ENCODE peak calls at places on chromosomes 3 and 15, in ten cellular contexts. S, L, K, R, D, Z, V, X, P and Y are unnamed samples. For H3K36me3, the result is how much of the 10 kb centered on the place peaks cover.

GRCh38 chr3:122104515-122105194 is 49.5 kb downstream of the CD86 start:
- DNase-seq in S (no peak), L (no peak), K (no peak), R (no peak), D (no peak), Z (no peak), V (no peak), X (no peak), P (no peak), Y (no peak)

GRCh38 chr3:161171113-161171512 is 50.0 kb upstream of the NMD3 start:
- DNase-seq in S (no peak), L (no peak), K (peak), R (no peak), D (no peak), Z (peak), V (no peak), X (no peak), P (no peak), Y (no peak)

GRCh38 chr3:13484861-13485590 is 4.9 kb downstream of the HDAC11 start:
- DNase-seq in S (peak), L (peak), K (peak), R (no peak), D (peak), Z (peak), V (peak), X (no peak), P (peak), Y (no peak)

GRCh38 chr3:163071684-163072083 is 1575.1 kb downstream of the OTOL1 start:
- DNase-seq in S (no peak), L (no peak), K (no peak), R (no peak), D (no peak), Z (no peak), V (no peak), X (no peak), P (no peak), Y (no peak)

GRCh38 chr3:53956591-53956990 is 64.9 kb upstream of the SELENOK start:
- DNase-seq in S (no peak), L (no peak), K (no peak), R (no peak), D (no peak), Z (no peak), V (no peak), X (no peak), P (no peak), Y (no peak)

GRCh38 chr3:112407214-112407887 is 74.4 kb downstream of the CD200 start:
- DNase-seq in S (no peak), L (peak), K (no peak), R (peak), D (no peak), Z (no peak), V (no peak), X (no peak), P (no peak), Y (no peak)

GRCh38 chr3:45269952-45270351 is 43.9 kb upstream of the TMEM158 start:
- DNase-seq in S (no peak), L (no peak), K (no peak), R (no peak), D (no peak), Z (no peak), V (no peak), X (no peak), P (no peak), Y (no peak)

GRCh38 chr3:31523543-31523942 is 9.2 kb upstream of the STT3B start:
- DNase-seq in S (no peak), L (no peak), K (no peak), R (no peak), D (no peak), Z (no peak), V (no peak), X (no peak), P (no peak), Y (no peak)

GRCh38 chr3:72011495-72011894 is 226.5 kb upstream of the PROK2 start:
- DNase-seq in S (no peak), L (no peak), K (no peak), R (no peak), D (no peak), Z (no peak), V (no peak), X (no peak), P (no peak), Y (no peak)

GRCh38 chr3:193828477-193828876 is 235.5 kb downstream of the OPA1 start:
- DNase-seq in S (no peak), L (no peak), K (no peak), R (no peak), D (no peak), Z (no peak), V (no peak), X (no peak), P (no peak), Y (no peak)

GRCh38 chr3:37064747-37065146 is 71.4 kb downstream of the MLH1 start:
- DNase-seq in S (no peak), L (no peak), K (no peak), R (no peak), D (no peak), Z (no peak), V (no peak), X (no peak), P (no peak), Y (no peak)

GRCh38 chr15:93233710-93234109 is 144.7 kb upstream of the RGMA start:
- DNase-seq in S (no peak), L (no peak), K (no peak), R (no peak), D (no peak), Z (no peak), V (no peak), X (no peak), P (no peak), Y (no peak)

GRCh38 chr15:56243774-56244236 is at the start of gene RFX7:
- DNase-seq in S (peak), L (peak), K (peak), R (peak), D (peak), Z (peak), V (peak), X (no peak), P (no peak), Y (peak)

GRCh38 chr15:70100495-70101331 is 3.0 kb upstream of the TLE3 start:
- DNase-seq in S (peak), L (peak), K (peak), R (peak), D (peak), Z (no peak), V (peak), X (no peak), P (peak), Y (peak)

GRCh38 chr15:98963459-98963858 is 44.1 kb downstream of the PGPEP1L start:
- DNase-seq in S (no peak), L (no peak), K (no peak), R (no peak), D (no peak), Z (no peak), V (no peak), X (no peak), P (no peak), Y (no peak)

GRCh38 chr3:155572085-155572484 is 172.8 kb downstream of the PLCH1 start:
- DNase-seq in S (no peak), L (no peak), K (no peak), R (no peak), D (no peak), Z (no peak), V (no peak), X (no peak), P (no peak), Y (no peak)

GRCh38 chr3:171459130-171459941 is 869 bp downstream of the TNIK start:
- DNase-seq in S (peak), L (peak), K (peak), R (peak), D (peak), Z (peak), V (peak), X (no peak), P (no peak), Y (no peak)

GRCh38 chr15:83144771-83145170 is 37.3 kb downstream of the TM6SF1 start:
- DNase-seq in S (no peak), L (no peak), K (no peak), R (no peak), D (no peak), Z (no peak), V (no peak), X (no peak), P (no peak), Y (no peak)

DNA sequence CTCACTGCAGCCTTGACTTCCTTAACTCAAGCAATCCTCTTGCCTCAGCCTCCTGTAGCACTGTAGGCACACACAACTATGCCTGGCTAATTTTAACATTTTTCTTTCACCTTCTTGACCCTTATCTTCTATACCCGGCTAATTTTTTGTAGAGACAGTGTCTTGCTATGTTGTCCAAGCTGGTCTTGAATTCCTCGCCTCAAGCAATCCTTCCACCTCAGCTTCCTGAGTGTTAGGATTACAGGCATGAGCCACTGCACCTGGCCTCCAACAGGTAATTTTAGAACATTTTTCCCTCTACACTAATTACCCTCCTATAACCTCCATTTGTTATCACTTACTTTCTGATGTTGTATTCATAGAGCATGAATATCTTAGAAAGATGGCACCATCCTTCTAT is 60.3 kb downstream of the SPG11 start:
- DNase-seq in S (no peak), L (no peak), K (no peak), R (no peak), D (no peak), Z (no peak), V (no peak), X (no peak), P (no peak), Y (no peak)
- H3K36me3 ChIP-seq in S (under half), L (under half), K (half or more), R (under half), D (half or more), Z (half or more), V (half or more), X (under half), P (under half), Y (under half)

GRCh38 chr3:69005071-69005816 is 8.2 kb downstream of the EOGT start:
- DNase-seq in S (no peak), L (no peak), K (no peak), R (no peak), D (no peak), Z (no peak), V (no peak), X (no peak), P (no peak), Y (no peak)
- H3K36me3 ChIP-seq in S (under half), L (under half), K (half or more), R (under half), D (half or more), Z (half or more), V (half or more), X (under half), P (under half), Y (under half)

GRCh38 chr15:90449206-90449735 is 61.2 kb downstream of the IQGAP1 start:
- DNase-seq in S (no peak), L (no peak), K (no peak), R (no peak), D (no peak), Z (no peak), V (no peak), X (no peak), P (no peak), Y (no peak)
- H3K36me3 ChIP-seq in S (half or more), L (under half), K (half or more), R (under half), D (half or more), Z (half or more), V (half or more), X (under half), P (under half), Y (under half)

GRCh38 chr3:43344520-43344919 is 58.2 kb downstream of the SNRK start:
- DNase-seq in S (no peak), L (no peak), K (no peak), R (no peak), D (no peak), Z (no peak), V (no peak), X (no peak), P (no peak), Y (no peak)
- H3K36me3 ChIP-seq in S (half or more), L (under half), K (half or more), R (under half), D (half or more), Z (half or more), V (half or more), X (under half), P (under half), Y (under half)